ENCODE peak calls at places on chromosomes 12 and 14, in six cellular contexts. One of them, this sample, is unnamed.

GRCh38 chr12:117125275-117125613 is 26.0 kb upstream of the TESC start:
- DNase-seq in ovary: no peak
- DNase-seq in PC-3: peak; percentile 28
- DNase-seq in psoas muscle: no peak
- DNase-seq in upper lobe of left lung: no peak
- DNase-seq in HCT116: no peak
- DNase-seq in this sample: no peak

GRCh38 chr12:106840217-106840616 is 65.7 kb downstream of the RIC8B start:
- DNase-seq in ovary: no peak
- DNase-seq in PC-3: peak; percentile 50
- DNase-seq in psoas muscle: no peak
- DNase-seq in upper lobe of left lung: no peak
- DNase-seq in HCT116: no peak
- DNase-seq in this sample: no peak

GRCh38 chr12:40469736-40470135 is 222.5 kb upstream of the CNTN1 start:
- DNase-seq in ovary: no peak
- DNase-seq in PC-3: no peak
- DNase-seq in psoas muscle: no peak
- DNase-seq in upper lobe of left lung: no peak
- DNase-seq in HCT116: no peak
- DNase-seq in this sample: no peak

GRCh38 chr12:54229624-54230212 is 40.9 kb upstream of the SMUG1 start:
- DNase-seq in ovary: peak; percentile 35
- DNase-seq in PC-3: peak; percentile 88
- DNase-seq in psoas muscle: peak; percentile 57
- DNase-seq in upper lobe of left lung: no peak
- DNase-seq in HCT116: peak; percentile 60
- DNase-seq in this sample: peak; percentile 91

GRCh38 chr14:91996951-91997371 is 42.9 kb downstream of the TRIP11 start:
- DNase-seq in ovary: no peak
- DNase-seq in PC-3: peak; percentile 57
- DNase-seq in psoas muscle: no peak
- DNase-seq in upper lobe of left lung: no peak
- DNase-seq in HCT116: peak; percentile 44
- DNase-seq in this sample: peak; percentile 85

GRCh38 chr14:72686101-72686500 is 207.8 kb downstream of the DPF3 start:
- DNase-seq in ovary: no peak
- DNase-seq in PC-3: peak; percentile 26
- DNase-seq in psoas muscle: no peak
- DNase-seq in upper lobe of left lung: no peak
- DNase-seq in HCT116: no peak
- DNase-seq in this sample: no peak

GRCh38 chr12:99985129-99985570 is 414 bp upstream of the ANKS1B start:
- DNase-seq in ovary: no peak
- DNase-seq in PC-3: no peak
- DNase-seq in psoas muscle: no peak
- DNase-seq in upper lobe of left lung: no peak
- DNase-seq in HCT116: no peak
- DNase-seq in this sample: no peak

GRCh38 chr14:64960762-64961276 is 11.3 kb downstream of the RAB15 start:
- DNase-seq in ovary: no peak
- DNase-seq in PC-3: no peak
- DNase-seq in psoas muscle: no peak
- DNase-seq in upper lobe of left lung: no peak
- DNase-seq in HCT116: no peak
- DNase-seq in this sample: no peak

GRCh38 chr12:32331133-32331532 is 68.2 kb upstream of the FGD4 start:
- DNase-seq in ovary: no peak
- DNase-seq in PC-3: peak; percentile 18
- DNase-seq in psoas muscle: no peak
- DNase-seq in upper lobe of left lung: no peak
- DNase-seq in HCT116: no peak
- DNase-seq in this sample: no peak

GRCh38 chr14:94612174-94612573 is at the start of gene SERPINA3:
- DNase-seq in ovary: peak; percentile 55
- DNase-seq in PC-3: no peak
- DNase-seq in psoas muscle: no peak
- DNase-seq in upper lobe of left lung: no peak
- DNase-seq in HCT116: no peak
- DNase-seq in this sample: no peak

GRCh38 chr12:89708793-89709156 is at the start of gene ATP2B1:
- DNase-seq in ovary: peak; percentile 78
- DNase-seq in PC-3: peak; percentile 90
- DNase-seq in psoas muscle: peak; percentile 88
- DNase-seq in upper lobe of left lung: peak; percentile 91
- DNase-seq in HCT116: peak; percentile 47
- DNase-seq in this sample: no peak

GRCh38 chr14:58593977-58594376 is 43.8 kb upstream of the DACT1 start:
- DNase-seq in ovary: no peak
- DNase-seq in PC-3: no peak
- DNase-seq in psoas muscle: no peak
- DNase-seq in upper lobe of left lung: no peak
- DNase-seq in HCT116: no peak
- DNase-seq in this sample: no peak

GRCh38 chr14:92792885-92793284 is 1.2 kb upstream of the GOLGA5 start:
- DNase-seq in ovary: no peak
- DNase-seq in PC-3: peak; percentile 12
- DNase-seq in psoas muscle: no peak
- DNase-seq in upper lobe of left lung: no peak
- DNase-seq in HCT116: no peak
- DNase-seq in this sample: no peak

GRCh38 chr14:70635971-70636595 is 5.6 kb upstream of the TTC9 start:
- DNase-seq in ovary: no peak
- DNase-seq in PC-3: peak; percentile 82
- DNase-seq in psoas muscle: no peak
- DNase-seq in upper lobe of left lung: no peak
- DNase-seq in HCT116: peak; percentile 58
- DNase-seq in this sample: no peak

GRCh38 chr12:5088586-5089264 is 45.0 kb downstream of the KCNA5 start:
- DNase-seq in ovary: peak; percentile 12
- DNase-seq in PC-3: peak; percentile 34
- DNase-seq in psoas muscle: peak; percentile 18
- DNase-seq in upper lobe of left lung: no peak
- DNase-seq in HCT116: no peak
- DNase-seq in this sample: peak; percentile 63

GRCh38 chr12:127231366-127231765 is 1035.6 kb upstream of the TMEM132C start:
- DNase-seq in ovary: no peak
- DNase-seq in PC-3: no peak
- DNase-seq in psoas muscle: no peak
- DNase-seq in upper lobe of left lung: no peak
- DNase-seq in HCT116: no peak
- DNase-seq in this sample: no peak

GRCh38 chr12:47785036-47785886 is 12.2 kb downstream of the SLC48A1 start:
- DNase-seq in ovary: peak; percentile 74
- DNase-seq in PC-3: no peak
- DNase-seq in psoas muscle: no peak
- DNase-seq in upper lobe of left lung: no peak
- DNase-seq in HCT116: no peak
- DNase-seq in this sample: no peak

GRCh38 chr12:79020106-79020505 is 155.5 kb downstream of the SYT1 start:
- DNase-seq in ovary: no peak
- DNase-seq in PC-3: peak; percentile 5
- DNase-seq in psoas muscle: no peak
- DNase-seq in upper lobe of left lung: no peak
- DNase-seq in HCT116: no peak
- DNase-seq in this sample: no peak

GRCh38 chr12:45522227-45522626 is 207.3 kb upstream of the ARID2 start:
- DNase-seq in ovary: no peak
- DNase-seq in PC-3: no peak
- DNase-seq in psoas muscle: no peak
- DNase-seq in upper lobe of left lung: no peak
- DNase-seq in HCT116: no peak
- DNase-seq in this sample: no peak

GRCh38 chr12:128914908-128915563 is 61.8 kb downstream of the GLT1D1 start:
- DNase-seq in ovary: no peak
- DNase-seq in PC-3: no peak
- DNase-seq in psoas muscle: no peak
- DNase-seq in upper lobe of left lung: peak; percentile 33
- DNase-seq in HCT116: no peak
- DNase-seq in this sample: no peak

GRCh38 chr12:92551853-92552397 is 150.9 kb upstream of the PLEKHG7 start:
- DNase-seq in ovary: no peak
- DNase-seq in PC-3: peak; percentile 68
- DNase-seq in psoas muscle: no peak
- DNase-seq in upper lobe of left lung: no peak
- DNase-seq in HCT116: no peak
- DNase-seq in this sample: no peak

GRCh38 chr14:52729585-52729924 is 411 bp upstream of the STYX start:
- DNase-seq in ovary: no peak
- DNase-seq in PC-3: no peak
- DNase-seq in psoas muscle: no peak
- DNase-seq in upper lobe of left lung: no peak
- DNase-seq in HCT116: no peak
- DNase-seq in this sample: no peak

GRCh38 chr12:116397148-116397547 is 119.7 kb upstream of the MED13L start:
- DNase-seq in ovary: no peak
- DNase-seq in PC-3: peak; percentile 61
- DNase-seq in psoas muscle: no peak
- DNase-seq in upper lobe of left lung: no peak
- DNase-seq in HCT116: no peak
- DNase-seq in this sample: no peak

GRCh38 chr12:71045781-71046180 is 112.0 kb downstream of the TSPAN8 start:
- DNase-seq in ovary: no peak
- DNase-seq in PC-3: peak; percentile 78
- DNase-seq in psoas muscle: no peak
- DNase-seq in upper lobe of left lung: no peak
- DNase-seq in HCT116: no peak
- DNase-seq in this sample: no peak

GRCh38 chr12:88571543-88571942 is 8.7 kb downstream of the KITLG start:
- DNase-seq in ovary: no peak
- DNase-seq in PC-3: no peak
- DNase-seq in psoas muscle: no peak
- DNase-seq in upper lobe of left lung: no peak
- DNase-seq in HCT116: no peak
- DNase-seq in this sample: no peak

GRCh38 chr14:76870146-76870545 is 43.9 kb downstream of the LRRC74A start:
- DNase-seq in ovary: no peak
- DNase-seq in PC-3: peak; percentile 36
- DNase-seq in psoas muscle: no peak
- DNase-seq in upper lobe of left lung: no peak
- DNase-seq in HCT116: no peak
- DNase-seq in this sample: no peak
- TF ChIP-seq CTCF in ovary: no peak
- TF ChIP-seq CTCF in PC-3: peak; percentile 62
- TF ChIP-seq CTCF in psoas muscle: no peak
- TF ChIP-seq CTCF in upper lobe of left lung: no peak
- TF ChIP-seq CTCF in HCT116: peak; percentile 47
- TF ChIP-seq CTCF in this sample: peak; percentile 32

GRCh38 chr14:36580141-36580855 is 2.1 kb downstream of the NKX2-8 start:
- DNase-seq in ovary: no peak
- DNase-seq in PC-3: no peak
- DNase-seq in psoas muscle: no peak
- DNase-seq in upper lobe of left lung: no peak
- DNase-seq in HCT116: no peak
- DNase-seq in this sample: no peak
- H3K4me3 ChIP-seq in ovary: no peak overlapping the region
- H3K4me3 ChIP-seq in PC-3: peak overlapping the region; percentile 91
- H3K4me3 ChIP-seq in psoas muscle: peak overlapping the region; percentile 63
- H3K4me3 ChIP-seq in upper lobe of left lung: peak overlapping the region; percentile 54
- H3K4me3 ChIP-seq in HCT116: no peak overlapping the region
- H3K4me3 ChIP-seq in this sample: no peak overlapping the region

GRCh38 chr12:95790025-95790911 is at the start of gene NTN4:
- DNase-seq in ovary: peak; percentile 45
- DNase-seq in PC-3: peak; percentile 60
- DNase-seq in psoas muscle: peak; percentile 53
- DNase-seq in upper lobe of left lung: peak; percentile 34
- DNase-seq in HCT116: no peak
- DNase-seq in this sample: no peak
- H3K36me3 ChIP-seq in ovary: no peaks in the 10 kb centered on the region
- H3K36me3 ChIP-seq in PC-3: peaks cover 17% of the 10 kb centered on the region
- H3K36me3 ChIP-seq in psoas muscle: no peaks in the 10 kb centered on the region
- H3K36me3 ChIP-seq in upper lobe of left lung: no peaks in the 10 kb centered on the region
- H3K36me3 ChIP-seq in HCT116: no peaks in the 10 kb centered on the region
- H3K36me3 ChIP-seq in this sample: peaks cover 2% of the 10 kb centered on the region

DNA sequence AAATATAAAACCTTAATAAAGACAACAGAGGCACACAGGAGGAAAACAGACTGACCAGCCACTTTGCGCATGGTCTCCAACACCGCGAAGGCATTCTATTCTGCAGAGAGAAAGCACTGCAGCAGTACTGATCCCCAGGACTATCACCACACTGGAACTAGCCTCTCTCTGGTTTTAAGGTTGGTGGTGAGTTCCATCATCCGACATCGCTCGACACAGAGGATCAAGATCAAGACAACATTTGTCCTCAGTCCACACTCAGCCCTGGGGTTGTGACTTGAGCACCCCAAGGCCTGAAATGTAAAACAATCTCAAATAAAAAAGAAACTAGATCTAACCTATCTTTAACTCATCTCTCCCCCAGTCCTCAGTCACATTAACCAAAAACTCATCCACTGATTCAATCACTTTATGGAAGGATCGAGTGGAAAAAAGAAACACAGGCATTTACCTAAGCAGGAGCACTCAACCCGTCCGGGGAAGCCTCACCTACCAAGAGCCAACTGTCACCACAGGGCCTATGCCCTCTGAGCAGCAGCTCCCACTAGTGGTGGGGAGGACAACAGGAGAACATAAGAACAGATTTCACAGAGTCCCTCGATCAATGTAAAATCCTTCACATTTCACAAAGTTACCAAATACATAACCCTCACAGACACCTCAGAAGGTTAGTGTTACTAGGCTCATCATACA is 17.7 kb downstream of the STXBP6 start:
- DNase-seq in ovary: no peak
- DNase-seq in PC-3: no peak
- DNase-seq in psoas muscle: no peak
- DNase-seq in upper lobe of left lung: no peak
- DNase-seq in HCT116: no peak
- DNase-seq in this sample: no peak
- TF ChIP-seq CTCF in ovary: no peak
- TF ChIP-seq CTCF in PC-3: peak; percentile 38
- TF ChIP-seq CTCF in psoas muscle: no peak
- TF ChIP-seq CTCF in upper lobe of left lung: no peak
- TF ChIP-seq CTCF in HCT116: peak; percentile 28
- TF ChIP-seq CTCF in this sample: peak; percentile 26

DNA sequence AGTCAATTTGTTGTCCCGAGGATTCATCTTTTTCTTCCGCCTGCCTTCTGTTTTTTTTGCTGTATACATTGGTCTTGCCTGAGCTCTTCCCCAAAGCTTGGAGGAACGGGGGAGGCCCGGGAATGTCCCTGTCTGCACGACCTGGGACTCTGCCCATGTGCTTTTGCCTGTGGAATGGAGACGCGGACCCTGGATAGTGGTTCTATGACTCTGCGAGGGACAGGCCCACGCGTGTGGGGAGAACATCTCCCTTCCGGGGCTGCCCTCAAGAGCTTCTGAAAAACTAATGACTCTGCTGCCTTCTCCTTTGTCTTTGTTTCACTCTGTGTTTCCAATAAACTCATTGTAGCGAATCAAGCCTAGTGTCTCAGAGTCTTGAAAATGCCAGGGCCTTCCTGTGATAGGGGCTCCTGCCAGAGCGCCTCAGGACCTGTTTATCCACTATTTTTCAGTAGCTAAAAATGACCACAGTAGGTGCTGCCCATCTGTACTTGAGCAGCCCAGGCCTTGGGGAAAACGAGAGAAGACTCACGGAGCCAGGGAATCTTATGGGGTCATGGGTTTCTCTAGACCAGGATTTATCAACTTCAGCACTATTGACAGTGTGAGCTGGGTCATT is 12.3 kb downstream of the KRT83 start:
- DNase-seq in ovary: no peak
- DNase-seq in PC-3: no peak
- DNase-seq in psoas muscle: no peak
- DNase-seq in upper lobe of left lung: no peak
- DNase-seq in HCT116: no peak
- DNase-seq in this sample: no peak
- H3K4me3 ChIP-seq in ovary: no peak overlapping the region
- H3K4me3 ChIP-seq in PC-3: peak overlapping the region; percentile 71
- H3K4me3 ChIP-seq in psoas muscle: peak overlapping the region; percentile 69
- H3K4me3 ChIP-seq in upper lobe of left lung: peak overlapping the region; percentile 44
- H3K4me3 ChIP-seq in HCT116: peak overlapping the region; percentile 58
- H3K4me3 ChIP-seq in this sample: peak overlapping the region; percentile 42

This sample was measured in BJ.